ENCODE peak calls at places on chromosome X, in five cellular contexts. N is HEK293T, E is GM12878, F is HepG2, D is NT2/D1. O is an unnamed sample.
A peak's percentile ranks its signal among the peaks of the same experiment; 100 is the strongest.

GRCh38 chrX:2691543-2692220 is 587 bp downstream of the CD99 start:
- DNase-seq in F (no peak), E (no peak), D (no peak), N (no peak), O (no peak)

GRCh38 chrX:31293409-31293808 is 221.6 kb upstream of the FTHL17 start:
- DNase-seq in F (peak; percentile 2), N (no peak), E (no peak), D (no peak), O (no peak)

GRCh38 chrX:69116077-69116476 is 49.2 kb downstream of the PJA1 start:
- DNase-seq in E (no peak), D (no peak), F (no peak), N (no peak), O (no peak)

GRCh38 chrX:66731398-66731797 is 92.5 kb upstream of the EDA2R start:
- DNase-seq in F (peak; percentile 12), D (peak; percentile 27), E (peak; percentile 3), N (peak; percentile 7), O (no peak)

GRCh38 chrX:9062621-9063020 is 28.7 kb upstream of the FAM9B start:
- DNase-seq in E (no peak), N (no peak), D (no peak), F (no peak), O (no peak)

GRCh38 chrX:102832661-102833060 is 104.4 kb upstream of the RAB40AL start:
- DNase-seq in D (peak; percentile 11), N (no peak), E (no peak), F (no peak), O (no peak)

GRCh38 chrX:74613350-74614192 is 853 bp downstream of the RLIM start:
- DNase-seq in N (peak; percentile 25), D (no peak), E (no peak), F (peak; percentile 6), O (no peak)

GRCh38 chrX:22338740-22339139 is 66.0 kb downstream of the CBLL2 start:
- DNase-seq in F (no peak), N (no peak), D (no peak), E (no peak), O (no peak)

GRCh38 chrX:45900751-45901150 is 644.5 kb downstream of the ZNF674 start:
- DNase-seq in N (no peak), D (no peak), E (no peak), F (no peak), O (no peak)

GRCh38 chrX:1336331-1337143 is at the start of gene IL3RA:
- DNase-seq in E (peak; percentile 52), F (no peak), D (no peak), N (no peak), O (no peak)

GRCh38 chrX:9494806-9495205 is 29.9 kb downstream of the TBL1X start:
- DNase-seq in F (no peak), D (no peak), N (no peak), E (no peak), O (no peak)

GRCh38 chrX:68829594-68830485 is 1.0 kb downstream of the EFNB1 start:
- DNase-seq in D (no peak), N (no peak), E (no peak), F (no peak), O (no peak)

GRCh38 chrX:17039826-17040225 is 93.4 kb downstream of the REPS2 start:
- DNase-seq in D (no peak), F (no peak), N (no peak), E (no peak), O (no peak)

GRCh38 chrX:131217878-131218486 is 71.1 kb downstream of the IGSF1 start:
- DNase-seq in F (peak; percentile 1), E (no peak), D (no peak), N (no peak), O (no peak)

GRCh38 chrX:43949669-43950068 is 23.5 kb downstream of the NDP start:
- DNase-seq in D (peak; percentile 50), N (peak; percentile 71), E (no peak), F (peak; percentile 10), O (peak; percentile 29)

GRCh38 chrX:153768311-153769157 is 4.5 kb downstream of the PLXNB3 start:
- DNase-seq in D (no peak), N (no peak), F (no peak), E (no peak), O (no peak)

GRCh38 chrX:42466706-42467105 is 311.3 kb downstream of the PPP1R2C start:
- DNase-seq in D (no peak), E (no peak), F (no peak), N (no peak), O (no peak)

GRCh38 chrX:17024896-17025295 is 78.4 kb downstream of the REPS2 start:
- DNase-seq in E (no peak), F (peak; percentile 7), N (no peak), D (no peak), O (no peak)

GRCh38 chrX:125407314-125407713 is 87.6 kb downstream of the TEX13C start:
- DNase-seq in E (no peak), F (no peak), N (no peak), D (no peak), O (no peak)

GRCh38 chrX:21963226-21963625 is 22.7 kb downstream of the SMS start:
- DNase-seq in D (no peak), E (no peak), F (no peak), N (no peak), O (no peak)

GRCh38 chrX:8711401-8711800 is 20.5 kb downstream of the ANOS1 start:
- DNase-seq in D (no peak), E (no peak), N (no peak), F (no peak), O (no peak)

GRCh38 chrX:17521871-17522693 is 147.1 kb downstream of the NHS start:
- DNase-seq in D (no peak), F (no peak), E (no peak), N (peak; percentile 45), O (no peak)

GRCh38 chrX:108001218-108001814 is 19.1 kb upstream of the TEX13B start:
- DNase-seq in F (peak; percentile 11), N (peak; percentile 69), E (no peak), D (no peak), O (no peak)

GRCh38 chrX:12950851-12951589 is 23.9 kb upstream of the TMSB4X start:
- DNase-seq in E (peak; percentile 73), N (peak; percentile 62), F (peak; percentile 26), D (no peak), O (no peak)

GRCh38 chrX:28752330-28752729 is 165.1 kb downstream of the IL1RAPL1 start:
- DNase-seq in N (no peak), E (no peak), D (no peak), F (no peak), O (no peak)

GRCh38 chrX:154481911-154482601 is 3.0 kb upstream of the LAGE3 start:
- DNase-seq in D (no peak), F (no peak), E (no peak), N (no peak), O (no peak)

GRCh38 chrX:120839506-120839905 is 36.2 kb downstream of the CT47B1 start:
- DNase-seq in F (no peak), N (no peak), D (no peak), E (no peak), O (no peak)

DNA sequence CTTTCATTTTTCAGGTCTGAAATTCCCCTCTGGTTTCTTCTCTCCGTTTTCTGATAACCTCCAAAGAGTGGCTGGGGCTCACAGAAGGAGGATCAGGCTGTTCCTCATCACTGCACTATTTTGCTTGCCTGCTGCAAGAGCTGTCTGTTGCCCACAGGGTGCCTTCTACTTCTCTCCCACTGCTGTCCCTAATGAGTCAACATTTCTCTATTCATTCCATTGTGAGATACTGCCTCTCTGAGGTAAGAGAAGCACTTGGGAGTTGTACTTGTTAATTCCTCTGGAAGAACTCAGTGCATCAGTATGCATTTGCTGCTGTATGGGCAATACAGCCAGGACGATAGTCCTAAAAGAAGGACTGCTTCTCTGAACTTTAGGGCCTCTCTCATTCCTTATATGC is 34.8 kb downstream of the CT47B1 start:
- DNase-seq in N (no peak), D (no peak), F (no peak), E (no peak), O (no peak)
- TF ChIP-seq SUZ12 in N (no peak), D (no peak), F (no peak), E (no peak), O (no peak)

GRCh38 chrX:71638409-71638808 is 20.1 kb upstream of the CXCR3 start:
- DNase-seq in N (no peak), D (no peak), E (no peak), F (no peak), O (no peak)

GRCh38 chrX:71640002-71640401 is 21.7 kb upstream of the CXCR3 start:
- DNase-seq in N (no peak), D (no peak), F (no peak), E (no peak), O (no peak)

GRCh38 chrX:71637848-71638247 is 19.5 kb upstream of the CXCR3 start:
- DNase-seq in D (no peak), N (no peak), E (no peak), F (no peak), O (no peak)

GRCh38 chrX:71636438-71637252 is 18.3 kb upstream of the CXCR3 start:
- DNase-seq in N (no peak), F (no peak), D (no peak), E (no peak), O (no peak)

DNA sequence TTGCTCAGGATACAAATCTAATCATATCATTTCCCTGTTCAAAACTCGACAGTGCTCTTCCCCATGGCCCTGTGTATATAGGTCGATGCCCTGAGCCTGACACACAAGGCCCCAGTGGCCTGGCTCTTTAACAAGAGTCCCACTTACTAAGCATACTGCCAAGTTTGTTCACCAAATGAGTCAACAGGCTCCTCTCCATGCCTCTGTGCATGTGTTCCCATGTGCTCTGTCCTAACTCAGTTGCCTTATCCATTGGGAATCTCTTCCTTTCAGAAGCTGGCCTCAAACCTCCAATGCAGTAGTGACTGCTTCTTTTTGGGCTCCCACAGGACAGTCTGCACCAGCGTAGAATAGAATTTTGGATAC is 18.9 kb upstream of the CXCR3 start:
- DNase-seq in F (no peak), D (no peak), N (no peak), E (no peak), O (no peak)
- TF ChIP-seq SUZ12 in F (no peak), D (no peak), N (no peak), E (no peak), O (no peak)

DNA sequence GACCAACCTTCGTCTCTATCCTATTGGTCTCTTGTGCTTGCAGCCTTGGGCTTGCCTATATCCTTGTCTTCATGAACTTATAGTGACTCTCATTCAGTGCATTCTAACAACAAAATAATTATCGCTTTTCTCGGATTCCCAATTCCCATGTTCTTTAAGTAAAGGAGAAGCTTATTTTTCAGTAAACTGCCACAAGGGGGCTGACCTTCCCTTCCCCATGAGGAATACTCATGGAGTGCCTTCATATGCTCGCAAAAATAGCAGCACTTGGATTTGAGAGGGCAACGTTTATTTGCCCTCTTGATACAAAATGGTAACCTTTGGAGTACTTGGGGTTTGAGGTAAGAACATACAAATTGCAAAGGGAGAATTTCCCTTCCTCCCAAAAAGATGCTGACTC is 183.2 kb upstream of the TENT5D start:
- DNase-seq in F (no peak), E (no peak), N (no peak), D (no peak), O (no peak)
- TF ChIP-seq SUZ12 in F (no peak), E (no peak), N (no peak), D (no peak), O (no peak)

DNA sequence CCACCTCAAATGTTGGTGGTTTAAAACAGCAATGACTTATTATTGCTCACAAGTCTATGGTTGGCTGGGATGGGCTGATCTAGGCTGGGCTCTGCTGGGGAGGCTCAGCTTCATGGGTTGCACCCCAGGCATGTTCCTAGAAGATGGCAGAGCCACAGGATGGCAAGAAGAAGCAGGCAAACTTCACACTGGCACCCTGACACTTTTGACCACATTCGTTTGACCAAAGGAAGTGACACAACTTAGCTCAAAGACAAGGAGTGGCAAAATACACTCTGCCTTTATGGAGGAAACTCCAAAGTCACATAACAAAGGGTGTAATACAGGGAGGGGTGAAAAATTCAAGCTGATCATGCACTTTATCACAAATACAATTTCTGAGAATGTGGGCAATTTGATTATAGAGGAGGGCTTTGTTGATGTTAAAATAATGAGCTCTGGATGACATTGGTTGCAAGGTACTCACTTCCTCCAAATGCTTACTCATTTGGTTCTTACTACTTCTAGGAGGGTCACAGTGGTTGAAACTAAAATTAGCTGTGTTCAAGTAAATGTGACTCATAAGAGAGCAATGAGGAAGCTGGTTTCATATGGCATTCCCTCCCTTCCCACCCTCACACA is 249.2 kb upstream of the RPS6KA3 start:
- DNase-seq in D (no peak), E (peak; percentile 53), F (peak; percentile 23), N (no peak), O (no peak)
- TF ChIP-seq SUZ12 in D (no peak), E (no peak), F (no peak), N (no peak), O (no peak)

O was measured in H1.